ENCODE peak calls at places on chromosomes 2 and 18, in eight cellular contexts. One of them, this sample, is unnamed.

GRCh38 chr2:175600024-175600831 is 401.8 kb downstream of the LNPK start:
- DNase-seq in sciatic nerve: no peak
- DNase-seq in astrocyte of the spinal cord: no peak
- DNase-seq in lower lobe of right lung: no peak
- DNase-seq in heart left ventricle: no peak
- DNase-seq in left colon: no peak
- DNase-seq in activated naive CD4-positive, alpha-beta T cell treated with anti-CD3 and anti-CD28 coated beads for 36 hours: no peak
- DNase-seq in Calu3: no peak
- DNase-seq in this sample: peak; percentile 22

GRCh38 chr2:62029910-62030309 is 124.4 kb downstream of the COMMD1 start:
- DNase-seq in sciatic nerve: no peak
- DNase-seq in astrocyte of the spinal cord: no peak
- DNase-seq in lower lobe of right lung: no peak
- DNase-seq in heart left ventricle: no peak
- DNase-seq in left colon: no peak
- DNase-seq in activated naive CD4-positive, alpha-beta T cell treated with anti-CD3 and anti-CD28 coated beads for 36 hours: no peak
- DNase-seq in Calu3: no peak
- DNase-seq in this sample: no peak

GRCh38 chr18:14949800-14950415 is 201.9 kb downstream of the ANKRD30B start:
- DNase-seq in sciatic nerve: no peak
- DNase-seq in astrocyte of the spinal cord: no peak
- DNase-seq in lower lobe of right lung: no peak
- DNase-seq in heart left ventricle: no peak
- DNase-seq in left colon: no peak
- DNase-seq in activated naive CD4-positive, alpha-beta T cell treated with anti-CD3 and anti-CD28 coated beads for 36 hours: no peak
- DNase-seq in Calu3: no peak
- DNase-seq in this sample: no peak

GRCh38 chr2:53820711-53821110 is 33.9 kb downstream of the ERLEC1 start:
- DNase-seq in sciatic nerve: no peak
- DNase-seq in astrocyte of the spinal cord: no peak
- DNase-seq in lower lobe of right lung: no peak
- DNase-seq in heart left ventricle: no peak
- DNase-seq in left colon: no peak
- DNase-seq in activated naive CD4-positive, alpha-beta T cell treated with anti-CD3 and anti-CD28 coated beads for 36 hours: no peak
- DNase-seq in Calu3: no peak
- DNase-seq in this sample: no peak

GRCh38 chr2:84878896-84879594 is 1.8 kb downstream of the TRABD2A start:
- DNase-seq in sciatic nerve: peak; percentile 17
- DNase-seq in astrocyte of the spinal cord: no peak
- DNase-seq in lower lobe of right lung: no peak
- DNase-seq in heart left ventricle: no peak
- DNase-seq in left colon: peak; percentile 22
- DNase-seq in activated naive CD4-positive, alpha-beta T cell treated with anti-CD3 and anti-CD28 coated beads for 36 hours: no peak
- DNase-seq in Calu3: no peak
- DNase-seq in this sample: no peak

GRCh38 chr2:54330226-54331094 is 74.4 kb upstream of the TSPYL6 start:
- DNase-seq in sciatic nerve: peak; percentile 98
- DNase-seq in astrocyte of the spinal cord: peak; percentile 94
- DNase-seq in lower lobe of right lung: peak; percentile 97
- DNase-seq in heart left ventricle: peak; percentile 98
- DNase-seq in left colon: peak; percentile 96
- DNase-seq in activated naive CD4-positive, alpha-beta T cell treated with anti-CD3 and anti-CD28 coated beads for 36 hours: peak; percentile 93
- DNase-seq in Calu3: peak; percentile 94
- DNase-seq in this sample: peak; percentile 92

GRCh38 chr18:51833850-51834249 is 506.1 kb upstream of the DCC start:
- DNase-seq in sciatic nerve: no peak
- DNase-seq in astrocyte of the spinal cord: no peak
- DNase-seq in lower lobe of right lung: no peak
- DNase-seq in heart left ventricle: no peak
- DNase-seq in left colon: no peak
- DNase-seq in activated naive CD4-positive, alpha-beta T cell treated with anti-CD3 and anti-CD28 coated beads for 36 hours: no peak
- DNase-seq in Calu3: no peak
- DNase-seq in this sample: no peak

GRCh38 chr2:96970248-96970875 is 16.0 kb downstream of the FAM178B start:
- DNase-seq in sciatic nerve: no peak
- DNase-seq in astrocyte of the spinal cord: no peak
- DNase-seq in lower lobe of right lung: peak; percentile 80
- DNase-seq in heart left ventricle: no peak
- DNase-seq in left colon: peak; percentile 75
- DNase-seq in activated naive CD4-positive, alpha-beta T cell treated with anti-CD3 and anti-CD28 coated beads for 36 hours: no peak
- DNase-seq in Calu3: peak; percentile 16
- DNase-seq in this sample: no peak

GRCh38 chr2:147829106-147829505 is 15.7 kb upstream of the ACVR2A start:
- DNase-seq in sciatic nerve: no peak
- DNase-seq in astrocyte of the spinal cord: peak; percentile 87
- DNase-seq in lower lobe of right lung: no peak
- DNase-seq in heart left ventricle: no peak
- DNase-seq in left colon: no peak
- DNase-seq in activated naive CD4-positive, alpha-beta T cell treated with anti-CD3 and anti-CD28 coated beads for 36 hours: no peak
- DNase-seq in Calu3: no peak
- DNase-seq in this sample: peak; percentile 92

GRCh38 chr2:239688098-239688497 is 287.3 kb upstream of the HDAC4 start:
- DNase-seq in sciatic nerve: peak; percentile 36
- DNase-seq in astrocyte of the spinal cord: no peak
- DNase-seq in lower lobe of right lung: peak; percentile 22
- DNase-seq in heart left ventricle: no peak
- DNase-seq in left colon: peak; percentile 15
- DNase-seq in activated naive CD4-positive, alpha-beta T cell treated with anti-CD3 and anti-CD28 coated beads for 36 hours: no peak
- DNase-seq in Calu3: no peak
- DNase-seq in this sample: no peak

GRCh38 chr2:195608768-195609454 is 48.1 kb upstream of the SLC39A10 start:
- DNase-seq in sciatic nerve: no peak
- DNase-seq in astrocyte of the spinal cord: no peak
- DNase-seq in lower lobe of right lung: no peak
- DNase-seq in heart left ventricle: no peak
- DNase-seq in left colon: no peak
- DNase-seq in activated naive CD4-positive, alpha-beta T cell treated with anti-CD3 and anti-CD28 coated beads for 36 hours: no peak
- DNase-seq in Calu3: no peak
- DNase-seq in this sample: no peak

GRCh38 chr2:217839073-217839749 is 163.6 kb downstream of the TNS1 start:
- DNase-seq in sciatic nerve: no peak
- DNase-seq in astrocyte of the spinal cord: no peak
- DNase-seq in lower lobe of right lung: no peak
- DNase-seq in heart left ventricle: peak; percentile 55
- DNase-seq in left colon: no peak
- DNase-seq in activated naive CD4-positive, alpha-beta T cell treated with anti-CD3 and anti-CD28 coated beads for 36 hours: no peak
- DNase-seq in Calu3: no peak
- DNase-seq in this sample: no peak

GRCh38 chr2:3324036-3324386 is 53.6 kb downstream of the EIPR1 start:
- DNase-seq in sciatic nerve: no peak
- DNase-seq in astrocyte of the spinal cord: no peak
- DNase-seq in lower lobe of right lung: no peak
- DNase-seq in heart left ventricle: no peak
- DNase-seq in left colon: no peak
- DNase-seq in activated naive CD4-positive, alpha-beta T cell treated with anti-CD3 and anti-CD28 coated beads for 36 hours: no peak
- DNase-seq in Calu3: no peak
- DNase-seq in this sample: no peak

GRCh38 chr18:26617151-26617554 is 68.8 kb upstream of the KCTD1 start:
- DNase-seq in sciatic nerve: no peak
- DNase-seq in astrocyte of the spinal cord: peak; percentile 91
- DNase-seq in lower lobe of right lung: no peak
- DNase-seq in heart left ventricle: no peak
- DNase-seq in left colon: no peak
- DNase-seq in activated naive CD4-positive, alpha-beta T cell treated with anti-CD3 and anti-CD28 coated beads for 36 hours: no peak
- DNase-seq in Calu3: peak; percentile 12
- DNase-seq in this sample: peak; percentile 66

This sample was measured in fibroblast of the aortic adventitia.